ENCODE peak calls at places on chromosomes 5 and 9, in six cellular contexts. F is mammary epithelial cell, M is suprapubic skin, T is PC-3, W is heart right ventricle, Q is Karpas-422. U is an unnamed sample. For H3K4me1, the result is how much of the 10 kb centered on the place peaks cover.

GRCh38 chr5:131684051-131684450 is 49.0 kb upstream of the RAPGEF6 start:
- DNase-seq in F (no peak), M (no peak), T (no peak), W (no peak), Q (no peak), U (no peak)

GRCh38 chr5:156394642-156395393 is 67.9 kb downstream of the SGCD start:
- DNase-seq in F (no peak), M (no peak), T (no peak), W (no peak), Q (no peak), U (no peak)

GRCh38 chr5:14118551-14119320 is 24.4 kb upstream of the TRIO start:
- DNase-seq in F (no peak), M (no peak), T (no peak), W (peak), Q (no peak), U (no peak)

GRCh38 chr5:91875133-91875779 is 492.1 kb upstream of the ARRDC3 start:
- DNase-seq in F (no peak), M (no peak), T (peak), W (no peak), Q (no peak), U (no peak)

GRCh38 chr5:137075163-137075970 is 423.8 kb downstream of the SPOCK1 start:
- DNase-seq in F (peak), M (no peak), T (peak), W (peak), Q (peak), U (peak)

GRCh38 chr5:25458628-25459027 is 813.9 kb upstream of the CDH10 start:
- DNase-seq in F (no peak), M (no peak), T (no peak), W (no peak), Q (no peak), U (no peak)

GRCh38 chr5:63125862-63126261 is 547.2 kb downstream of the LRRC70 start:
- DNase-seq in F (peak), M (no peak), T (peak), W (no peak), Q (peak), U (no peak)

GRCh38 chr9:6007770-6008168 is 7.7 kb downstream of the RANBP6 start:
- DNase-seq in F (peak), M (peak), T (peak), W (peak), Q (peak), U (peak)

DNA sequence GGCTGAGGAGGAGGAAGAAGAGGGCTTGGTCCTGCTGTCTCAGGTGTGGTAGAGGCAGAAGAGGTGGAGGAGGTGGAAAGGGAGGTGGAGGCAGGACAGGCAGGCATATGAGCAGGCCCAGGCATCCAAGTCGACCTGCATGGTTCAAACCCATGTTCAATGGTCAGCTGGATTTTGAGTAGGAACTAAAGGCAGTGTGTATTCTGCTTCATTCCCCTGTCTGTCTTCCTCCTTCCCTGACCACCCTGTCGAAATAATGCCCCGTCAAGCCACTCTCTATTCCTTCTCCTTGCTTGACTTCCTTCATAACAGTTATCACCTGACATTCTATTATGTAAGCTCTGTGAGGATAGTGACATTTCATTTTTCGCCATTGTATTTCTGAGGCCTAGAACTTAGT is 34.8 kb downstream of the ATP6V0E1 start:
- DNase-seq in F (no peak), M (peak), T (no peak), W (no peak), Q (no peak), U (no peak)
- H3K4me1 ChIP-seq in F (under half), M (under half), T (under half), W (under half), Q (under half), U (under half)

GRCh38 chr5:36885149-36885548 is 8.6 kb downstream of the NIPBL start:
- DNase-seq in F (no peak), M (no peak), T (no peak), W (no peak), Q (no peak), U (peak)
- H3K4me1 ChIP-seq in F (under half), M (under half), T (under half), W (half or more), Q (under half), U (under half)

DNA sequence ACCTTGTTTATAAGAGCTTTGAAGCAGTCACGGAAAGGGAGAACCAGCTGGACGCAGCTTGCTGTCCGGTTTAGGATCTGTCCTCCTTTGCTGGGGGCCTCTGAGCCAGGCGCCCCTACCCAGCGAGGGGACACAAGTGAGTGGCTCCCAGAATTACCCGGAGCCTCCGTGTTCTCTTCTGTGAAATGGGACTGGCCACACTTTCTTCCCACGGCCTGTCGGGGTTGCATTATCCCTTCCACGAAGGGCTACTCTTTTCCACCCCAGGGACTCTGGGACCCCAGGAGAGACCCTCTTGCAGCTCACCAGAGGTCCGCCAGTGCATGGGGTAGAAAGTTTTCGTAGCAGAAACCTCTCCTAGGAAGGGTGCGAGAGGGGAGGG is 486 bp upstream of the GBGT1 start:
- DNase-seq in F (no peak), M (no peak), T (no peak), W (no peak), Q (no peak), U (no peak)
- H3K4me1 ChIP-seq in F (under half), M (under half), T (under half), W (under half), Q (under half), U (under half)

GRCh38 chr9:109094268-109094667 is 25.5 kb downstream of the TMEM245 start:
- DNase-seq in F (no peak), M (no peak), T (no peak), W (no peak), Q (no peak), U (no peak)
- H3K4me1 ChIP-seq in F (under half), M (under half), T (under half), W (half or more), Q (under half), U (under half)

GRCh38 chr9:90003046-90003355 is 398.2 kb downstream of the GADD45G start:
- DNase-seq in F (no peak), M (peak), T (no peak), W (peak), Q (no peak), U (no peak)
- H3K4me1 ChIP-seq in F (under half), M (half or more), T (under half), W (half or more), Q (under half), U (under half)

U was measured in mucosa of descending colon.